ENCODE peak calls at places on chromosomes 13 and 19, in nine cellular contexts. N, M, G, Z, V, B, K, F and R are unnamed samples.
A peak's percentile ranks its signal among the peaks of the same experiment; 100 is the strongest.

GRCh38 chr19:7598180-7598579 is 2.5 kb downstream of the CAMSAP3 start:
- DNase-seq in V (no peak), B (no peak), M (no peak), F (no peak), G (no peak), K (no peak), Z (no peak), N (no peak), R (no peak)

GRCh38 chr13:46778879-46779278 is 18.1 kb downstream of the ESD start:
- DNase-seq in M (no peak), G (no peak), K (no peak), F (no peak), V (no peak), N (no peak), Z (no peak), B (peak; percentile 12), R (no peak)

GRCh38 chr13:90302113-90302512 is 1045.4 kb upstream of the MIR17HG start:
- DNase-seq in G (no peak), F (no peak), K (no peak), B (peak; percentile 32), Z (no peak), M (no peak), N (no peak), V (no peak), R (no peak)

GRCh38 chr19:19643158-19644053 is at the start of gene GMIP:
- DNase-seq in B (no peak), K (peak; percentile 88), F (peak; percentile 79), M (peak; percentile 37), G (peak; percentile 35), V (peak; percentile 92), Z (peak; percentile 79), N (peak; percentile 75), R (peak; percentile 83)

GRCh38 chr13:93534181-93534700 is 307.6 kb downstream of the GPC6 start:
- DNase-seq in Z (no peak), M (no peak), N (no peak), G (no peak), F (no peak), B (no peak), V (no peak), K (no peak), R (no peak)

GRCh38 chr19:12229990-12230389 is 64.7 kb downstream of the ZNF44 start:
- DNase-seq in K (no peak), N (no peak), M (no peak), B (no peak), F (no peak), V (no peak), Z (no peak), G (no peak), R (no peak)

GRCh38 chr19:55341191-55342043 is 1.7 kb downstream of the KMT5C start:
- DNase-seq in V (peak; percentile 51), N (peak; percentile 84), B (peak; percentile 24), K (peak; percentile 65), M (no peak), Z (peak; percentile 79), G (no peak), F (peak; percentile 50), R (peak; percentile 59)

GRCh38 chr13:103965506-103966243 is 899.5 kb upstream of the SLC10A2 start:
- DNase-seq in V (no peak), K (no peak), B (no peak), Z (no peak), G (no peak), F (no peak), M (no peak), N (no peak), R (no peak)

GRCh38 chr19:44800461-44800860 is 8.4 kb upstream of the BCAM start:
- DNase-seq in M (peak; percentile 25), B (peak; percentile 33), V (peak; percentile 80), F (peak; percentile 96), K (peak; percentile 88), G (peak; percentile 49), Z (peak; percentile 96), N (peak; percentile 88), R (peak; percentile 94)

GRCh38 chr19:3977242-3978143 is 6.6 kb upstream of the DAPK3 start:
- DNase-seq in V (peak; percentile 27), B (no peak), G (no peak), Z (no peak), F (no peak), M (no peak), K (peak; percentile 27), N (no peak), R (no peak)

GRCh38 chr19:15025237-15025636 is 24.0 kb upstream of the CASP14 start:
- DNase-seq in G (no peak), F (no peak), Z (peak; percentile 4), M (no peak), N (no peak), K (no peak), V (no peak), B (no peak), R (no peak)

GRCh38 chr13:30153871-30154426 is 153.4 kb downstream of the KATNAL1 start:
- DNase-seq in B (no peak), K (no peak), Z (no peak), G (no peak), F (no peak), M (no peak), N (no peak), V (no peak), R (no peak)

GRCh38 chr19:56119585-56119978 is 1.5 kb downstream of the ZNF787 start:
- DNase-seq in F (no peak), Z (peak; percentile 35), K (no peak), G (no peak), M (peak; percentile 39), V (no peak), B (no peak), N (no peak), R (no peak)

GRCh38 chr19:16627194-16627927 is 643 bp downstream of the MED26 start:
- DNase-seq in B (no peak), N (peak; percentile 17), G (peak; percentile 14), K (peak; percentile 25), V (peak; percentile 33), M (no peak), Z (no peak), F (peak; percentile 5), R (peak; percentile 22)

GRCh38 chr19:53977991-53978731 is 13.3 kb upstream of the CACNG6 start:
- DNase-seq in N (peak; percentile 98), M (no peak), Z (no peak), G (no peak), V (peak; percentile 34), B (peak; percentile 32), K (no peak), F (peak; percentile 70), R (peak; percentile 95)

GRCh38 chr13:95677564-95678386 is 836 bp downstream of the DNAJC3 start:
- DNase-seq in K (no peak), V (no peak), B (no peak), M (peak; percentile 7), N (peak; percentile 38), Z (no peak), F (no peak), G (no peak), R (no peak)

GRCh38 chr13:113544896-113545295 is 39.7 kb upstream of the TFDP1 start:
- DNase-seq in M (no peak), G (no peak), F (no peak), B (no peak), N (no peak), Z (no peak), K (no peak), V (no peak), R (no peak)

GRCh38 chr19:17337675-17338439 is 504 bp downstream of the GTPBP3 start:
- DNase-seq in N (no peak), Z (peak; percentile 21), G (peak; percentile 35), K (peak; percentile 41), B (no peak), V (no peak), M (no peak), F (no peak), R (no peak)

GRCh38 chr13:38045278-38046048 is 175.9 kb upstream of the TRPC4 start:
- DNase-seq in N (peak; percentile 3), M (peak; percentile 31), B (no peak), V (no peak), Z (peak; percentile 23), F (no peak), K (no peak), G (peak; percentile 3), R (peak; percentile 11)

GRCh38 chr13:110445183-110445582 is 116.3 kb downstream of the RAB20 start:
- DNase-seq in Z (no peak), N (no peak), B (no peak), V (no peak), G (no peak), M (no peak), K (no peak), F (no peak), R (no peak)

GRCh38 chr13:48532146-48532472 is 771 bp downstream of the RCBTB2 start:
- DNase-seq in G (peak; percentile 62), V (no peak), K (no peak), Z (no peak), M (peak; percentile 13), F (no peak), N (no peak), B (no peak), R (no peak)

GRCh38 chr13:35704331-35704730 is 227.8 kb upstream of the MAB21L1 start:
- DNase-seq in B (no peak), G (no peak), M (no peak), F (no peak), Z (no peak), N (no peak), V (no peak), K (no peak), R (no peak)

GRCh38 chr19:46020819-46021125 is 2.1 kb downstream of the PGLYRP1 start:
- DNase-seq in B (no peak), M (no peak), G (no peak), Z (no peak), K (no peak), F (no peak), N (no peak), V (no peak), R (no peak)

GRCh38 chr13:113951246-113951999 is 22.5 kb downstream of the C13orf46 start:
- DNase-seq in K (peak; percentile 71), G (peak; percentile 51), M (peak; percentile 18), V (peak; percentile 53), Z (peak; percentile 47), B (peak; percentile 48), F (peak; percentile 45), N (peak; percentile 43), R (peak; percentile 68)

GRCh38 chr13:51921790-51922740 is 60.3 kb downstream of the CCDC70 start:
- DNase-seq in F (no peak), V (no peak), K (no peak), M (no peak), Z (no peak), B (no peak), G (no peak), N (no peak), R (no peak)

GRCh38 chr13:61187471-61187870 is 228.2 kb downstream of the PCDH20 start:
- DNase-seq in Z (no peak), B (no peak), V (no peak), G (no peak), N (no peak), K (no peak), F (no peak), M (no peak), R (no peak)

GRCh38 chr19:33064117-33064777 is 441 bp downstream of the RHPN2 start:
- DNase-seq in G (no peak), M (no peak), F (no peak), N (peak; percentile 17), V (peak; percentile 40), Z (peak; percentile 86), K (no peak), B (no peak), R (peak; percentile 16)

GRCh38 chr13:113822266-113822665 is 41.6 kb downstream of the GAS6 start:
- DNase-seq in Z (no peak), G (no peak), M (no peak), K (no peak), N (no peak), F (no peak), V (no peak), B (no peak), R (no peak)

GRCh38 chr13:113178070-113178895 is 19.8 kb downstream of the PROZ start:
- DNase-seq in F (no peak), B (peak; percentile 73), N (no peak), V (no peak), K (no peak), M (no peak), G (no peak), Z (no peak), R (no peak)

GRCh38 chr13:40186636-40187323 is 479.7 kb downstream of the FOXO1 start:
- DNase-seq in K (no peak), M (no peak), G (no peak), N (no peak), B (no peak), Z (no peak), F (no peak), V (peak; percentile 63), R (no peak)

GRCh38 chr13:37029617-37030016 is 29.0 kb downstream of the EXOSC8 start:
- DNase-seq in Z (no peak), K (no peak), F (no peak), M (no peak), G (no peak), N (no peak), V (no peak), B (peak; percentile 8), R (no peak)